ENCODE peak calls at places on chromosomes 4 and X, in ten cellular contexts. One of them, this sample, is unnamed.
A peak's percentile ranks its signal among the peaks of the same experiment; 100 is the strongest.

GRCh38 chrX:31333181-31333831 is 261.5 kb upstream of the FTHL17 start:
- DNase-seq in hepatocyte: peak; percentile 38
- DNase-seq in neural progenitor cell: no peak
- DNase-seq in AG04450: no peak
- DNase-seq in uterus: no peak
- DNase-seq in fibroblast of lung: peak; percentile 88
- DNase-seq in pancreas: no peak
- DNase-seq in cardiac muscle cell: peak; percentile 79
- DNase-seq in bronchial epithelial cell: peak; percentile 83
- DNase-seq in sigmoid colon: no peak
- DNase-seq in this sample: no peak

GRCh38 chrX:22699591-22700091 is 300.1 kb upstream of the DDX53 start:
- DNase-seq in hepatocyte: no peak
- DNase-seq in neural progenitor cell: no peak
- DNase-seq in AG04450: peak; percentile 84
- DNase-seq in uterus: no peak
- DNase-seq in fibroblast of lung: peak; percentile 86
- DNase-seq in pancreas: no peak
- DNase-seq in cardiac muscle cell: no peak
- DNase-seq in bronchial epithelial cell: peak; percentile 5
- DNase-seq in sigmoid colon: no peak
- DNase-seq in this sample: no peak

GRCh38 chrX:73916931-73917657 is 354.1 kb downstream of the CHIC1 start:
- DNase-seq in hepatocyte: peak; percentile 56
- DNase-seq in neural progenitor cell: peak; percentile 62
- DNase-seq in AG04450: peak; percentile 63
- DNase-seq in uterus: no peak
- DNase-seq in fibroblast of lung: peak; percentile 97
- DNase-seq in pancreas: no peak
- DNase-seq in cardiac muscle cell: peak; percentile 95
- DNase-seq in bronchial epithelial cell: peak; percentile 85
- DNase-seq in sigmoid colon: no peak
- DNase-seq in this sample: no peak

GRCh38 chr4:83269256-83269655 is 15.3 kb downstream of the COQ2 start:
- DNase-seq in hepatocyte: no peak
- DNase-seq in neural progenitor cell: no peak
- DNase-seq in AG04450: no peak
- DNase-seq in uterus: no peak
- DNase-seq in fibroblast of lung: peak; percentile 47
- DNase-seq in pancreas: no peak
- DNase-seq in cardiac muscle cell: peak; percentile 52
- DNase-seq in bronchial epithelial cell: no peak
- DNase-seq in sigmoid colon: no peak
- DNase-seq in this sample: no peak

GRCh38 chrX:130896026-130896425 is 7.0 kb downstream of the ENOX2 start:
- DNase-seq in hepatocyte: peak; percentile 12
- DNase-seq in neural progenitor cell: no peak
- DNase-seq in AG04450: no peak
- DNase-seq in uterus: no peak
- DNase-seq in fibroblast of lung: no peak
- DNase-seq in pancreas: no peak
- DNase-seq in cardiac muscle cell: peak; percentile 56
- DNase-seq in bronchial epithelial cell: no peak
- DNase-seq in sigmoid colon: no peak
- DNase-seq in this sample: no peak

GRCh38 chr4:40046311-40046980 is 10.2 kb upstream of the N4BP2 start:
- DNase-seq in hepatocyte: peak; percentile 68
- DNase-seq in neural progenitor cell: no peak
- DNase-seq in AG04450: peak; percentile 6
- DNase-seq in uterus: no peak
- DNase-seq in fibroblast of lung: peak; percentile 82
- DNase-seq in pancreas: peak; percentile 53
- DNase-seq in cardiac muscle cell: peak; percentile 90
- DNase-seq in bronchial epithelial cell: peak; percentile 71
- DNase-seq in sigmoid colon: no peak
- DNase-seq in this sample: no peak

GRCh38 chrX:35826503-35826902 is 28.4 kb downstream of the MAGEB16 start:
- DNase-seq in hepatocyte: peak; percentile 13
- DNase-seq in neural progenitor cell: peak; percentile 46
- DNase-seq in AG04450: no peak
- DNase-seq in uterus: no peak
- DNase-seq in fibroblast of lung: no peak
- DNase-seq in pancreas: no peak
- DNase-seq in cardiac muscle cell: no peak
- DNase-seq in bronchial epithelial cell: peak; percentile 65
- DNase-seq in sigmoid colon: no peak
- DNase-seq in this sample: no peak

GRCh38 chr4:115323106-115323684 is 209.8 kb upstream of the NDST4 start:
- DNase-seq in hepatocyte: peak; percentile 4
- DNase-seq in neural progenitor cell: no peak
- DNase-seq in AG04450: no peak
- DNase-seq in uterus: no peak
- DNase-seq in fibroblast of lung: peak; percentile 20
- DNase-seq in pancreas: no peak
- DNase-seq in cardiac muscle cell: no peak
- DNase-seq in bronchial epithelial cell: no peak
- DNase-seq in sigmoid colon: no peak
- DNase-seq in this sample: no peak

GRCh38 chr4:101022151-101023024 is 324.9 kb downstream of the PPP3CA start:
- DNase-seq in hepatocyte: no peak
- DNase-seq in neural progenitor cell: no peak
- DNase-seq in AG04450: no peak
- DNase-seq in uterus: no peak
- DNase-seq in fibroblast of lung: peak; percentile 54
- DNase-seq in pancreas: no peak
- DNase-seq in cardiac muscle cell: no peak
- DNase-seq in bronchial epithelial cell: no peak
- DNase-seq in sigmoid colon: no peak
- DNase-seq in this sample: no peak

GRCh38 chr4:87029356-87029755 is 94.5 kb downstream of the AFF1 start:
- DNase-seq in hepatocyte: no peak
- DNase-seq in neural progenitor cell: no peak
- DNase-seq in AG04450: no peak
- DNase-seq in uterus: peak; percentile 54
- DNase-seq in fibroblast of lung: no peak
- DNase-seq in pancreas: no peak
- DNase-seq in cardiac muscle cell: no peak
- DNase-seq in bronchial epithelial cell: no peak
- DNase-seq in sigmoid colon: peak; percentile 84
- DNase-seq in this sample: no peak

GRCh38 chr4:23234716-23235115 is 542.0 kb downstream of the GBA3 start:
- DNase-seq in hepatocyte: no peak
- DNase-seq in neural progenitor cell: no peak
- DNase-seq in AG04450: no peak
- DNase-seq in uterus: no peak
- DNase-seq in fibroblast of lung: peak; percentile 67
- DNase-seq in pancreas: no peak
- DNase-seq in cardiac muscle cell: peak; percentile 25
- DNase-seq in bronchial epithelial cell: peak; percentile 27
- DNase-seq in sigmoid colon: no peak
- DNase-seq in this sample: no peak

GRCh38 chrX:19334945-19335626 is 8.6 kb upstream of the PDHA1 start:
- DNase-seq in hepatocyte: no peak
- DNase-seq in neural progenitor cell: peak; percentile 62
- DNase-seq in AG04450: no peak
- DNase-seq in uterus: no peak
- DNase-seq in fibroblast of lung: no peak
- DNase-seq in pancreas: no peak
- DNase-seq in cardiac muscle cell: peak; percentile 10
- DNase-seq in bronchial epithelial cell: peak; percentile 0
- DNase-seq in sigmoid colon: no peak
- DNase-seq in this sample: no peak

GRCh38 chr4:29336851-29337250 is 1383.3 kb upstream of the PCDH7 start:
- DNase-seq in hepatocyte: no peak
- DNase-seq in neural progenitor cell: no peak
- DNase-seq in AG04450: no peak
- DNase-seq in uterus: no peak
- DNase-seq in fibroblast of lung: no peak
- DNase-seq in pancreas: no peak
- DNase-seq in cardiac muscle cell: no peak
- DNase-seq in bronchial epithelial cell: no peak
- DNase-seq in sigmoid colon: no peak
- DNase-seq in this sample: no peak

GRCh38 chr4:62711575-62711974 is 1511.4 kb downstream of the ADGRL3 start:
- DNase-seq in hepatocyte: no peak
- DNase-seq in neural progenitor cell: no peak
- DNase-seq in AG04450: no peak
- DNase-seq in uterus: no peak
- DNase-seq in fibroblast of lung: no peak
- DNase-seq in pancreas: no peak
- DNase-seq in cardiac muscle cell: no peak
- DNase-seq in bronchial epithelial cell: no peak
- DNase-seq in sigmoid colon: no peak
- DNase-seq in this sample: no peak

DNA sequence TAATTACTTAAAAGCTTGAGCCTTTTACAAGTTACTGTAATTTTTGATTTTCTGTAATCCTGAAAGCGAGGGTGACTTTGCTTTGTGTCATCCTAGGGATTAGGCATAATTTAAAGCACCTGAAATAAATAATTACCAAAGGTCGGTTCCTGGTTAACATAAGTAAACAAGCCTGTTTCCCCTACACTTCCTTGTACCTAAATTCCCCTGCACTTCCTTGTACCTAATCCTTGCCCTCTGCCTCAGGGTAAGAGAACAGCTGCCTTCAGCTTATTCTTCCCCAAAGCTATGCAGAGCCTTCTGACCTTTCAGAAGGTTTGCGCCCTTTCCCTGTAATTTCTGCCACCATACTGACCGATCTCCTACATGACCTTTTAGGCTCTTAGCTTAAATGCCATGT is 166.1 kb upstream of the PDE5A start:
- DNase-seq in hepatocyte: no peak
- DNase-seq in neural progenitor cell: no peak
- DNase-seq in AG04450: no peak
- DNase-seq in uterus: no peak
- DNase-seq in fibroblast of lung: no peak
- DNase-seq in pancreas: no peak
- DNase-seq in cardiac muscle cell: no peak
- DNase-seq in bronchial epithelial cell: no peak
- DNase-seq in sigmoid colon: no peak
- DNase-seq in this sample: no peak
- H3K27me3 ChIP-seq in hepatocyte: no peaks in the 10 kb centered on the region
- H3K27me3 ChIP-seq in neural progenitor cell: no peaks in the 10 kb centered on the region
- H3K27me3 ChIP-seq in AG04450: no peaks in the 10 kb centered on the region
- H3K27me3 ChIP-seq in uterus: no peaks in the 10 kb centered on the region
- H3K27me3 ChIP-seq in fibroblast of lung: no peaks in the 10 kb centered on the region
- H3K27me3 ChIP-seq in pancreas: no peaks in the 10 kb centered on the region
- H3K27me3 ChIP-seq in cardiac muscle cell: no peaks in the 10 kb centered on the region
- H3K27me3 ChIP-seq in bronchial epithelial cell: no peaks in the 10 kb centered on the region
- H3K27me3 ChIP-seq in sigmoid colon: no peaks in the 10 kb centered on the region
- H3K27me3 ChIP-seq in this sample: no peaks in the 10 kb centered on the region

DNA sequence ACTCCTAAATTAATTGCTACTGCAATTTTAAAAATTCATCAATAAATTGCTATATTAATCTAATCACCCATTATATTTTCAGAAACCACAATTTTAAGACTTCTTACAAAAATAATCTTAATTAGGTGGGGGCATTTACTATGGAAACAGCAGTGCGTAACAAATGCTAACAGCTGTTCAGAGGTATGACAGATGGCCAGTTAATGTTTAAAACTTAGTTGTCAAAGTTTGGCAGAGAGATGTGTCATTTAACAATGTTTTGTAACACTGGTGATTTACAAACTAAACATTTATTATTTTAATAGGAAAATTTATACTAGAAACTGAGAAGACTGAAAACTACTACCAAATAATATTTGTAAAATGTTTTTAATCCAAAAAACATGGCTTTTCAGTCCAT is 85.2 kb upstream of the GPR34 start:
- DNase-seq in hepatocyte: no peak
- DNase-seq in neural progenitor cell: no peak
- DNase-seq in AG04450: no peak
- DNase-seq in uterus: no peak
- DNase-seq in fibroblast of lung: no peak
- DNase-seq in pancreas: no peak
- DNase-seq in cardiac muscle cell: no peak
- DNase-seq in bronchial epithelial cell: no peak
- DNase-seq in sigmoid colon: no peak
- DNase-seq in this sample: no peak
- H3K27me3 ChIP-seq in hepatocyte: no peaks in the 10 kb centered on the region
- H3K27me3 ChIP-seq in neural progenitor cell: no peaks in the 10 kb centered on the region
- H3K27me3 ChIP-seq in AG04450: no peaks in the 10 kb centered on the region
- H3K27me3 ChIP-seq in uterus: no peaks in the 10 kb centered on the region
- H3K27me3 ChIP-seq in fibroblast of lung: no peaks in the 10 kb centered on the region
- H3K27me3 ChIP-seq in pancreas: no peaks in the 10 kb centered on the region
- H3K27me3 ChIP-seq in cardiac muscle cell: no peaks in the 10 kb centered on the region
- H3K27me3 ChIP-seq in bronchial epithelial cell: no peaks in the 10 kb centered on the region
- H3K27me3 ChIP-seq in sigmoid colon: no peaks in the 10 kb centered on the region
- H3K27me3 ChIP-seq in this sample: no peaks in the 10 kb centered on the region

GRCh38 chrX:153411255-153411987 is at the start of gene ZFP92:
- DNase-seq in hepatocyte: peak; percentile 27
- DNase-seq in neural progenitor cell: no peak
- DNase-seq in AG04450: no peak
- DNase-seq in uterus: peak; percentile 40
- DNase-seq in fibroblast of lung: no peak
- DNase-seq in pancreas: no peak
- DNase-seq in cardiac muscle cell: peak; percentile 25
- DNase-seq in bronchial epithelial cell: no peak
- DNase-seq in sigmoid colon: no peak
- DNase-seq in this sample: no peak

GRCh38 chrX:153410888-153411254 is 401 bp upstream of the ZFP92 start:
- DNase-seq in hepatocyte: no peak
- DNase-seq in neural progenitor cell: no peak
- DNase-seq in AG04450: no peak
- DNase-seq in uterus: no peak
- DNase-seq in fibroblast of lung: no peak
- DNase-seq in pancreas: no peak
- DNase-seq in cardiac muscle cell: no peak
- DNase-seq in bronchial epithelial cell: no peak
- DNase-seq in sigmoid colon: no peak
- DNase-seq in this sample: no peak

GRCh38 chrX:153412746-153413720 is 1.8 kb downstream of the ZFP92 start:
- DNase-seq in hepatocyte: no peak
- DNase-seq in neural progenitor cell: peak; percentile 18
- DNase-seq in AG04450: no peak
- DNase-seq in uterus: no peak
- DNase-seq in fibroblast of lung: no peak
- DNase-seq in pancreas: no peak
- DNase-seq in cardiac muscle cell: no peak
- DNase-seq in bronchial epithelial cell: no peak
- DNase-seq in sigmoid colon: no peak
- DNase-seq in this sample: no peak

GRCh38 chrX:153413731-153414130 is 2.5 kb downstream of the ZFP92 start:
- DNase-seq in hepatocyte: no peak
- DNase-seq in neural progenitor cell: no peak
- DNase-seq in AG04450: no peak
- DNase-seq in uterus: no peak
- DNase-seq in fibroblast of lung: no peak
- DNase-seq in pancreas: no peak
- DNase-seq in cardiac muscle cell: no peak
- DNase-seq in bronchial epithelial cell: no peak
- DNase-seq in sigmoid colon: no peak
- DNase-seq in this sample: no peak

GRCh38 chrX:153411988-153412574 is 809 bp downstream of the ZFP92 start:
- DNase-seq in hepatocyte: no peak
- DNase-seq in neural progenitor cell: peak; percentile 43
- DNase-seq in AG04450: no peak
- DNase-seq in uterus: no peak
- DNase-seq in fibroblast of lung: no peak
- DNase-seq in pancreas: no peak
- DNase-seq in cardiac muscle cell: no peak
- DNase-seq in bronchial epithelial cell: peak; percentile 8
- DNase-seq in sigmoid colon: no peak
- DNase-seq in this sample: no peak
- H3K27me3 ChIP-seq in hepatocyte: no peaks in the 10 kb centered on the region
- H3K27me3 ChIP-seq in neural progenitor cell: peaks cover 23% of the 10 kb centered on the region
- H3K27me3 ChIP-seq in AG04450: peaks cover 9% of the 10 kb centered on the region
- H3K27me3 ChIP-seq in uterus: no peaks in the 10 kb centered on the region
- H3K27me3 ChIP-seq in fibroblast of lung: peaks cover 5% of the 10 kb centered on the region
- H3K27me3 ChIP-seq in pancreas: peaks cover 1% of the 10 kb centered on the region
- H3K27me3 ChIP-seq in cardiac muscle cell: peaks cover 19% of the 10 kb centered on the region
- H3K27me3 ChIP-seq in bronchial epithelial cell: peaks cover 6% of the 10 kb centered on the region
- H3K27me3 ChIP-seq in sigmoid colon: no peaks in the 10 kb centered on the region
- H3K27me3 ChIP-seq in this sample: no peaks in the 10 kb centered on the region

GRCh38 chr4:8008391-8008790 is 68.7 kb upstream of the AFAP1 start:
- DNase-seq in hepatocyte: no peak
- DNase-seq in neural progenitor cell: no peak
- DNase-seq in AG04450: no peak
- DNase-seq in uterus: no peak
- DNase-seq in fibroblast of lung: no peak
- DNase-seq in pancreas: no peak
- DNase-seq in cardiac muscle cell: no peak
- DNase-seq in bronchial epithelial cell: no peak
- DNase-seq in sigmoid colon: no peak
- DNase-seq in this sample: no peak
- H3K27me3 ChIP-seq in hepatocyte: no peaks in the 10 kb centered on the region
- H3K27me3 ChIP-seq in neural progenitor cell: no peaks in the 10 kb centered on the region
- H3K27me3 ChIP-seq in AG04450: peaks cover 72% of the 10 kb centered on the region
- H3K27me3 ChIP-seq in uterus: no peaks in the 10 kb centered on the region
- H3K27me3 ChIP-seq in fibroblast of lung: peaks cover 7% of the 10 kb centered on the region
- H3K27me3 ChIP-seq in pancreas: no peaks in the 10 kb centered on the region
- H3K27me3 ChIP-seq in cardiac muscle cell: no peaks in the 10 kb centered on the region
- H3K27me3 ChIP-seq in bronchial epithelial cell: peaks cover 11% of the 10 kb centered on the region
- H3K27me3 ChIP-seq in sigmoid colon: no peaks in the 10 kb centered on the region
- H3K27me3 ChIP-seq in this sample: no peaks in the 10 kb centered on the region

This sample was measured in Peyer's patch.